ENCODE peak calls at places on chromosomes 11 and 22, in five cellular contexts. N is cardiac fibroblast, F is AG04450, X is astrocyte of the spinal cord, L is esophagus muscularis mucosa. K is an unnamed sample.

GRCh38 chr11:113674397-113674685 is 31.8 kb downstream of the TMPRSS5 start:
- DNase-seq in N (no peak), F (no peak), X (peak; percentile 34), L (no peak), K (no peak)

GRCh38 chr11:3130269-3131071 is 34.6 kb downstream of the OSBPL5 start:
- DNase-seq in N (no peak), F (no peak), X (no peak), L (no peak), K (peak; percentile 95)

GRCh38 chr11:111602865-111603632 is 800 bp downstream of the SIK2 start:
- DNase-seq in N (peak; percentile 49), F (no peak), X (peak; percentile 61), L (no peak), K (no peak)

GRCh38 chr22:24440718-24441405 is 13.5 kb downstream of the ADORA2A start:
- DNase-seq in N (no peak), F (no peak), X (no peak), L (no peak), K (no peak)

GRCh38 chr22:25169278-25170031 is 30.2 kb upstream of the CRYBB3 start:
- DNase-seq in N (no peak), F (no peak), X (no peak), L (no peak), K (no peak)

GRCh38 chr11:71305451-71306125 is 53.2 kb upstream of the SHANK2 start:
- DNase-seq in N (no peak), F (no peak), X (no peak), L (peak; percentile 75), K (no peak)

GRCh38 chr11:125257185-125257584 is 92.6 kb downstream of the PKNOX2 start:
- DNase-seq in N (no peak), F (no peak), X (no peak), L (no peak), K (no peak)

GRCh38 chr22:32103648-32104326 is 55.3 kb downstream of the C22orf42 start:
- DNase-seq in N (peak; percentile 19), F (no peak), X (no peak), L (peak; percentile 2), K (peak; percentile 2)

GRCh38 chr11:46285173-46285572 is 7.7 kb downstream of the CREB3L1 start:
- DNase-seq in N (no peak), F (no peak), X (no peak), L (no peak), K (no peak)

GRCh38 chr11:118533769-118534729 is 3.1 kb downstream of the TMEM25 start:
- DNase-seq in N (no peak), F (no peak), X (no peak), L (no peak), K (no peak)

GRCh38 chr22:31951201-31952093 is 7.1 kb downstream of the YWHAH start:
- DNase-seq in N (no peak), F (no peak), X (no peak), L (no peak), K (no peak)

GRCh38 chr11:117273550-117274289 is 17.4 kb upstream of the BACE1-AS start:
- DNase-seq in N (peak; percentile 75), F (peak; percentile 67), X (peak; percentile 82), L (no peak), K (no peak)

GRCh38 chr22:33757443-33758124 is 162.7 kb downstream of the LARGE1 start:
- DNase-seq in N (no peak), F (no peak), X (peak; percentile 18), L (no peak), K (no peak)

GRCh38 chr11:7587712-7588111 is 73.9 kb downstream of the PPFIBP2 start:
- DNase-seq in N (no peak), F (no peak), X (no peak), L (no peak), K (no peak)

GRCh38 chr22:19546680-19547079 is 22.5 kb upstream of the CLDN5 start:
- DNase-seq in N (no peak), F (no peak), X (no peak), L (no peak), K (no peak)

GRCh38 chr22:42196454-42196853 is 65.8 kb upstream of the CYP2D6 start:
- DNase-seq in N (no peak), F (no peak), X (no peak), L (no peak), K (no peak)

GRCh38 chr22:36180928-36181327 is 20.4 kb upstream of the APOL3 start:
- DNase-seq in N (no peak), F (no peak), X (no peak), L (no peak), K (no peak)

GRCh38 chr11:73570415-73571114 is 27.3 kb downstream of the FAM168A start:
- DNase-seq in N (peak; percentile 28), F (no peak), X (peak; percentile 59), L (no peak), K (no peak)

GRCh38 chr11:123751777-123752176 is 2.5 kb downstream of the OR6X1 start:
- DNase-seq in N (no peak), F (no peak), X (no peak), L (no peak), K (no peak)

GRCh38 chr11:124891390-124891861 is 6.2 kb downstream of the ROBO4 start:
- DNase-seq in N (no peak), F (no peak), X (no peak), L (no peak), K (no peak)

GRCh38 chr22:37515902-37516301 is 3.3 kb downstream of the CARD10 start:
- DNase-seq in N (no peak), F (no peak), X (no peak), L (no peak), K (no peak)

GRCh38 chr11:119085523-119085878 is 820 bp downstream of the HMBS start:
- DNase-seq in N (no peak), F (no peak), X (no peak), L (no peak), K (no peak)

GRCh38 chr11:45048870-45049825 is 97.3 kb upstream of the PRDM11 start:
- DNase-seq in N (peak; percentile 69), F (no peak), X (no peak), L (no peak), K (no peak)

GRCh38 chr22:45441158-45441557 is 27.7 kb downstream of the RIBC2 start:
- DNase-seq in N (peak; percentile 73), F (no peak), X (peak; percentile 64), L (no peak), K (peak; percentile 28)
- H3K4me3 ChIP-seq in N (no peak overlapping the region), F (no peak overlapping the region), X (no peak overlapping the region), L (no peak overlapping the region), K (no peak overlapping the region)

DNA sequence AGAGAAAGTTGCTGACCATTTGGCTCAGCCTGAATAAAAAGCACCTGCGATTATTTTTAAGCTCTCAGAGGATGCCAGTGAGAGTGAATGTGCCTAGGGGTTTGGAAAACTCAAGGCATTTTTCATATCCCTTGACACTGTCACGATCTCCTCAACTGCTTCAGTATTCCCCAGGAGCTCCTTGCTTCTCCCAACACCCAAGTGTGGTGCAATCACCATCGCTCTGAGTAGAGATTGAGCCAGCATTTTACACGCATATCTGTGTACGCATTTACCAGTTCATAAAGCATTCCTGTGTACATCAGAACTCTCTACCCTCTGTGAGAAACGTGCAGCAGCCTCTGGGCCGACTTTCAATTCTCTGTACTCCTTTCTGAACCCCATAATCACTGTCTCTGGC is 1.3 kb downstream of the SRRD start:
- DNase-seq in N (peak; percentile 13), F (no peak), X (no peak), L (no peak), K (no peak)
- H3K4me3 ChIP-seq in N (no peak overlapping the region), F (peak overlapping the region; percentile 14), X (no peak overlapping the region), L (no peak overlapping the region), K (peak overlapping the region; percentile 94)

DNA sequence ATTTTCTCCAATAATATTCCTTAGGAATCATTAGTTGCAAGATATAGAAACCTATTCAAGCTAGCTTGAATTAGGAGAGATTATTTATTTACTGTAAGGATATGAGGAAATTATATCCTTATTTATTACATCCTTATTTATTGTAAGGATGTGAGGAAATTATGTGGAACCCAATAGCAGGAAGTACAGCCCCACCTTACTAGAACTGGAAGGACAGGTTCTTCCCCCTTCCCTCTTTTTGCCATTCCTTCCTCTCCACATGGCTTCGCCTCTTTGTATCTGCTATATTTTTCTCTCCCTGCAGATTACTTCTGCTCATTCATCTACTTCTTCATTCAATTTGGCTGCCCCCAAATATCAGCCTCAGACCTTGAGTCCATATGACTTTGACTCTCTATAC is 49.5 kb upstream of the B3GNT6 start:
- DNase-seq in N (no peak), F (no peak), X (no peak), L (no peak), K (no peak)
- H3K4me3 ChIP-seq in N (no peak overlapping the region), F (no peak overlapping the region), X (no peak overlapping the region), L (no peak overlapping the region), K (no peak overlapping the region)

GRCh38 chr22:44026630-44027511 is 2.8 kb downstream of the PARVB start:
- DNase-seq in N (peak; percentile 77), F (no peak), X (peak; percentile 44), L (peak; percentile 96), K (no peak)
- H3K4me3 ChIP-seq in N (peak overlapping the region; percentile 10), F (no peak overlapping the region), X (no peak overlapping the region), L (peak overlapping the region; percentile 78), K (no peak overlapping the region)

GRCh38 chr11:68461284-68461861 is 821 bp downstream of the PPP6R3 start:
- DNase-seq in N (peak; percentile 52), F (no peak), X (peak; percentile 62), L (no peak), K (no peak)
- H3K4me3 ChIP-seq in N (peak overlapping the region; percentile 78), F (peak overlapping the region; percentile 79), X (peak overlapping the region; percentile 87), L (peak overlapping the region; percentile 91), K (peak overlapping the region; percentile 65)

GRCh38 chr22:22395230-22395629 is 113.3 kb downstream of the ZNF280B start:
- DNase-seq in N (no peak), F (no peak), X (no peak), L (peak; percentile 90), K (peak; percentile 8)
- H3K4me3 ChIP-seq in N (no peak overlapping the region), F (no peak overlapping the region), X (no peak overlapping the region), L (no peak overlapping the region), K (no peak overlapping the region)

DNA sequence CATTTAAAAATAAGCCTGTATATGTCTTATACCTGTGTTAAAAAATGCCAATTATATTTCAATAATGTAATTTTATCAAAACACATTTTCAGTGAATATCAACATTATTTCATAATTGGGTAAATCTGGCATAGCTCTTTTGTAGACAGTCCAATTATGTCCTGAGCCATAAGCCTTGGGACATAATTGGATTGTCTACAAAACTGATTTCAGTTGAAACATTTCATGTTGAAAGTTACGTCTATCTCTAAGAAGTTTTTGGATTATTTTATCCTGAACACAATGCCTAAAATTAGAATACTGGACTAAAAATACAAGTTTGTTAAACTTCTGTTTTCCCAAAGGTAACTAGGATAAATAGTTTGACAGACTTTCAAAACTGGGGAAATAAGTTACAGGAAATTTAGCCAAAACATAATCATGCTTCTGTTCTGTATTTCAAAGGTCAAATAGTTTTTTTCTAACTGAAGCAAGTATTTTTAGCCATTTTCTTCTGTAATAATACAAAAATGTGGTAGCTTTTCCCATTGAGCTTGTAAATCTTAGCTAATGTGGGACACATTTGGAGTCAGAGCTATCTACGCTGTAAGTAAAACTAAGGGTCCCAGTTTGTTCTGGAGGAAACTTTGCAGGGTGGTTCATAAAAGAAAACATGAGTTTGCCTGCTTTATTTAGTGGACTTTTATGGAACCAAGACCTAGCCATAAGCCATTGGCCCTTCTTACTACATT is 100.7 kb upstream of the BIRC3 start:
- DNase-seq in N (peak; percentile 43), F (no peak), X (no peak), L (no peak), K (no peak)
- H3K4me3 ChIP-seq in N (no peak overlapping the region), F (no peak overlapping the region), X (no peak overlapping the region), L (no peak overlapping the region), K (no peak overlapping the region)